ENCODE peak calls at places on chromosomes 13 and 19, in five cellular contexts. G is HFFc6, E is cardiac fibroblast, H is spleen, U is suprapubic skin. Z is an unnamed sample.

GRCh38 chr13:53160211-53160610 is 131.6 kb downstream of the OLFM4 start:
- DNase-seq in G (no peak), U (no peak), E (no peak), H (no peak), Z (no peak)

GRCh38 chr13:21826214-21827015 is 155.5 kb downstream of the FGF9 start:
- DNase-seq in H (no peak), G (no peak), E (no peak), U (no peak), Z (no peak)

GRCh38 chr13:20580257-20580656 is 13.3 kb downstream of the IFT88 start:
- DNase-seq in H (no peak), U (no peak), G (no peak), E (no peak), Z (no peak)

GRCh38 chr13:85497652-85498051 is 301.6 kb downstream of the SLITRK6 start:
- DNase-seq in G (peak; percentile 84), H (no peak), U (no peak), E (peak; percentile 95), Z (no peak)

GRCh38 chr13:62482351-62482750 is 1066.7 kb upstream of the PCDH20 start:
- DNase-seq in G (no peak), E (no peak), U (no peak), H (no peak), Z (no peak)

GRCh38 chr13:73610799-73611592 is 523.2 kb downstream of the KLF12 start:
- DNase-seq in H (no peak), G (no peak), U (no peak), E (no peak), Z (no peak)

GRCh38 chr19:42028304-42029216 is 34.5 kb upstream of the ATP1A3 start:
- DNase-seq in E (no peak), G (no peak), U (no peak), H (no peak), Z (no peak)

GRCh38 chr13:27868639-27869435 is 51.0 kb upstream of the PDX1 start:
- DNase-seq in G (no peak), U (no peak), E (peak; percentile 16), H (no peak), Z (no peak)

GRCh38 chr19:38355728-38356725 is 18.3 kb upstream of the PSMD8 start:
- DNase-seq in H (no peak), G (no peak), E (no peak), U (no peak), Z (no peak)

GRCh38 chr19:743168-743687 is 7.7 kb upstream of the MISP start:
- DNase-seq in G (no peak), U (no peak), E (peak; percentile 74), H (no peak), Z (no peak)

GRCh38 chr13:111485491-111486250 is 165.2 kb downstream of the TEX29 start:
- DNase-seq in G (no peak), E (no peak), U (no peak), H (no peak), Z (peak; percentile 65)

GRCh38 chr13:104143760-104144406 is 1077.7 kb upstream of the SLC10A2 start:
- DNase-seq in G (no peak), H (no peak), U (no peak), E (no peak), Z (no peak)

GRCh38 chr19:49057636-49058234 is at the start of gene CGB7:
- DNase-seq in E (peak; percentile 61), G (peak; percentile 39), U (peak; percentile 84), H (peak; percentile 79), Z (no peak)

GRCh38 chr13:49791753-49792549 is 531 bp downstream of the KPNA3 start:
- DNase-seq in H (peak; percentile 94), U (peak; percentile 71), E (peak; percentile 44), G (no peak), Z (no peak)

GRCh38 chr19:5041168-5042038 is 72.5 kb downstream of the KDM4B start:
- DNase-seq in U (no peak), H (peak; percentile 83), G (no peak), E (no peak), Z (no peak)

GRCh38 chr19:23787106-23787505 is 28.4 kb upstream of the ZNF681 start:
- DNase-seq in G (peak; percentile 33), E (no peak), U (no peak), H (no peak), Z (no peak)

GRCh38 chr13:53020764-53021332 is 7.8 kb upstream of the OLFM4 start:
- DNase-seq in H (no peak), E (no peak), G (no peak), U (no peak), Z (no peak)

GRCh38 chr19:52522555-52522954 is 4.9 kb upstream of the ZNF808 start:
- DNase-seq in H (no peak), E (no peak), U (no peak), G (no peak), Z (no peak)

GRCh38 chr13:35566340-35566739 is 89.9 kb upstream of the MAB21L1 start:
- DNase-seq in E (peak; percentile 3), G (no peak), U (no peak), H (no peak), Z (no peak)

GRCh38 chr13:105709181-105709580 is 826.3 kb downstream of the EFNB2 start:
- DNase-seq in E (no peak), H (no peak), U (no peak), G (no peak), Z (no peak)

GRCh38 chr19:47444388-47444821 is 25.1 kb upstream of the MEIS3 start:
- DNase-seq in U (no peak), G (no peak), E (no peak), H (no peak), Z (no peak)

GRCh38 chr19:38120471-38121030 is 103.5 kb downstream of the DPF1 start:
- DNase-seq in G (no peak), H (no peak), E (no peak), U (no peak), Z (no peak)

GRCh38 chr19:29771708-29772415 is 39.9 kb upstream of the CCNE1 start:
- DNase-seq in E (peak; percentile 61), U (no peak), G (peak; percentile 46), H (no peak), Z (no peak)

GRCh38 chr19:39145180-39145953 is 19.8 kb downstream of the PAK4 start:
- DNase-seq in U (no peak), H (no peak), G (no peak), E (no peak), Z (no peak)

GRCh38 chr19:58002384-58003152 is at the start of gene ZNF606:
- DNase-seq in E (peak; percentile 92), G (peak; percentile 74), U (peak; percentile 88), H (peak; percentile 97), Z (peak; percentile 97)

GRCh38 chr19:46745521-46746280 is at the start of gene FKRP:
- DNase-seq in G (no peak), U (no peak), E (no peak), H (peak; percentile 89), Z (no peak)

GRCh38 chr13:25217023-25217909 is 45.2 kb upstream of the AMER2 start:
- DNase-seq in G (peak; percentile 63), E (peak; percentile 8), U (no peak), H (no peak), Z (no peak)

GRCh38 chr19:33302175-33302973 is at the start of gene CEBPA:
- DNase-seq in G (peak; percentile 34), H (peak; percentile 95), U (peak; percentile 86), E (peak; percentile 87), Z (peak; percentile 88)

GRCh38 chr13:101869553-101869952 is 417.1 kb downstream of the ITGBL1 start:
- DNase-seq in G (no peak), E (no peak), H (no peak), U (no peak), Z (no peak)

GRCh38 chr13:103525530-103525929 is 459.3 kb upstream of the SLC10A2 start:
- DNase-seq in U (no peak), H (no peak), G (no peak), E (no peak), Z (no peak)

GRCh38 chr13:41085961-41086360 is 24.7 kb downstream of the WBP4 start:
- DNase-seq in G (no peak), U (no peak), E (peak; percentile 14), H (no peak), Z (no peak)

GRCh38 chr19:12840091-12841079 is 2.1 kb downstream of the MAST1 start:
- DNase-seq in E (peak; percentile 74), U (peak; percentile 68), H (no peak), G (peak; percentile 68), Z (no peak)
- TF ChIP-seq CTCF in E (no peak), U (no peak), H (no peak), G (no peak), Z (no peak)

GRCh38 chr19:56301152-56301551 is 13.5 kb downstream of the ZSCAN5A start:
- DNase-seq in U (no peak), G (no peak), H (no peak), E (peak; percentile 7), Z (no peak)
- TF ChIP-seq CTCF in U (no peak), G (peak; percentile 34), H (no peak), E (peak; percentile 11), Z (no peak)

GRCh38 chr13:113802761-113803160 is 43.7 kb downstream of the TMEM255B start:
- DNase-seq in G (no peak), U (peak; percentile 50), E (no peak), H (peak; percentile 62), Z (peak; percentile 34)

GRCh38 chr13:113803409-113804016 is 44.5 kb downstream of the TMEM255B start:
- DNase-seq in U (peak; percentile 59), H (peak; percentile 59), E (no peak), G (no peak), Z (peak; percentile 84)

GRCh38 chr13:113801289-113801961 is 42.4 kb downstream of the TMEM255B start:
- DNase-seq in G (no peak), U (peak; percentile 61), H (peak; percentile 71), E (no peak), Z (peak; percentile 84)

GRCh38 chr13:113800576-113800926 is 41.5 kb downstream of the TMEM255B start:
- DNase-seq in U (peak; percentile 54), G (no peak), H (peak; percentile 65), E (no peak), Z (peak; percentile 72)

DNA sequence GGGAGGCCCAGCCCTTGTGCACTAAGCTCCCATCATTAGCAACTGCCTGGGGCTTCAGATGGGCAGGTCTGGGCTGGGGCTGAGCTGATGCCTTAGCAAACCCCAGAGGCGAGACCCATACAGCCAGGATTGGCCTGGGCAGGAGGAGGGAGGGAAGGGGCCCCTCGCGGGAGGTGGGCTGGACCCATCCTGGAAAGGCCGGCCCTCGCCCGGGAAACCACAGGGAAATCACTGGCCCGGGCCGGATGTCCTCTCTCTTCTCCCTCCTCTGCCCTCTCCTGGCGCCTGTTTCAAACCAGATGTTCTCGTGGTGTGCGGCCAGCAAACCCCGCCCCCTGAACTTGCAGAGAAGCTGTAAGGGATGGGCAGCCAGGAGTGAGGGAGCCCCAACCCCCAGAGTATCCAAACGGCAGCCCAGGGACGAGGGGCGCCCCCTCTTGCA is 43.1 kb downstream of the TMEM255B start:
- DNase-seq in E (peak; percentile 83), H (peak; percentile 74), U (peak; percentile 70), G (peak; percentile 74), Z (peak; percentile 91)
- TF ChIP-seq CTCF in E (peak; percentile 10), H (no peak), U (no peak), G (peak; percentile 34), Z (peak; percentile 47)

DNA sequence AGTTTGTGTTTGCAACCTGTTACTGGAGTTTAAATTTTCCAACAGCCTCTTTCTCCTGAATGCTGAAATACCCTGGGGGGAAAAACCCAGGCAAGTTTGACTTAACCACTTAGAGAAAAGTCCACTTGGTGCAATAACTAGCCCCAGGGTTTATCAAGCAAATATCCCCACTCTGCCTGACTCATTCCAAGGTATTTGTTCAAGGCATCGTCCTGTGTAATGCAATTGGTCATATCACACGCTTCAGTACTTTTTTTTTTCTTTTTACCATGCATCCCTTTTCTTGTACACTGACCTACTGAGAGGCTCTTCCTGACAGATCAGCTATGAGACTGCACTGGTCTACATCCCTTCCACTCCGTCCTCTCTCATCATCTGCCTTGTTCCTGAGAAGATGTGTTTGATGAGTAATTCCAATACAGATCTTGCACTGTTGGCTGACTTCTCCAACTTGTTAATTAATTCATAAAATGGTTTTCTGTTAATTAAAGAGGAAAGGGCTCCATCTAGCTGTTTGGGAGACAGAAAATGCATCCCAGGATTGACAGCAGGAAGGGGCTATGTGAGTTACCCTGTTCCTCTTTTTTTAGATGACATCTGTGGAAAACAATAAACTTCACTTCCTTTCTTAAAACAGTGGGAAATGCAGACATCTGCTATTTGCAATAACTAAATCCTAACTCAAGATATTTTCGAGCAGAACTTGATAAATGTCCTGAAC is 212.6 kb upstream of the IRS2 start:
- DNase-seq in G (peak; percentile 97), E (peak; percentile 71), H (no peak), U (no peak), Z (no peak)
- TF ChIP-seq CTCF in G (peak; percentile 31), E (no peak), H (no peak), U (no peak), Z (peak; percentile 57)

Z was measured in chondrocyte.